ENCODE peak calls at places on chromosomes 11 and 22, in four cellular contexts. B, R, I and V are unnamed samples.

GRCh38 chr22:50505276-50505775 is 2.2 kb downstream of the LMF2 start:
- DNase-seq in B (no peak), R (no peak), I (no peak), V (no peak)

GRCh38 chr11:124793466-124794278 is 6.5 kb downstream of the MSANTD2 start:
- DNase-seq in B (no peak), R (peak), I (peak), V (peak)

GRCh38 chr11:80958414-80958813 is 1517.6 kb upstream of the TENM4 start:
- DNase-seq in B (no peak), R (no peak), I (peak), V (peak)

GRCh38 chr11:107078375-107078774 is 60.1 kb upstream of the GUCY1A2 start:
- DNase-seq in B (no peak), R (no peak), I (no peak), V (no peak)

GRCh38 chr22:33328789-33329296 is 270.7 kb upstream of the SYN3 start:
- DNase-seq in B (no peak), R (no peak), I (peak), V (peak)

GRCh38 chr11:88174627-88175003 is 628 bp downstream of the RAB38 start:
- DNase-seq in B (peak), R (peak), I (peak), V (peak)

GRCh38 chr11:65502852-65503603 is 4.2 kb downstream of the MALAT1 start:
- DNase-seq in B (no peak), R (no peak), I (no peak), V (no peak)

GRCh38 chr11:70080763-70081162 is 2.6 kb downstream of the ANO1 start:
- DNase-seq in B (no peak), R (no peak), I (no peak), V (no peak)

GRCh38 chr11:30282289-30282631 is 40.6 kb upstream of the ARL14EP start:
- DNase-seq in B (no peak), R (no peak), I (no peak), V (no peak)